ENCODE peak calls at places on chromosome 6, in ten cellular contexts. A, H, V, N, W, Q, K, M, L and D are unnamed samples.

GRCh38 chr6:169556238-169556637 is 145.6 kb downstream of the WDR27 start:
- DNase-seq in A (no peak), M (no peak), H (no peak), V (no peak), Q (no peak), N (no peak), W (no peak), L (no peak), K (no peak), D (no peak)

GRCh38 chr6:55782275-55782674 is 93.1 kb downstream of the BMP5 start:
- DNase-seq in N (no peak), M (no peak), L (no peak), V (no peak), W (no peak), A (no peak), Q (no peak), H (no peak), K (no peak), D (no peak)

GRCh38 chr6:45827952-45828530 is 187.6 kb downstream of the CLIC5 start:
- DNase-seq in V (no peak), W (no peak), Q (no peak), A (no peak), L (no peak), N (no peak), M (no peak), K (no peak), H (no peak), D (no peak)

GRCh38 chr6:36692220-36692619 is 5.4 kb upstream of the RAB44 start:
- DNase-seq in H (peak; percentile 76), W (peak; percentile 9), A (no peak), Q (no peak), N (no peak), L (peak; percentile 65), M (no peak), V (no peak), K (no peak), D (peak; percentile 80)

GRCh38 chr6:106117579-106117978 is 31.4 kb downstream of the PRDM1 start:
- DNase-seq in Q (no peak), K (no peak), V (no peak), A (no peak), W (no peak), N (no peak), M (no peak), L (no peak), H (no peak), D (peak; percentile 42)

GRCh38 chr6:132742495-132742894 is 15.2 kb downstream of the VNN2 start:
- DNase-seq in V (no peak), Q (no peak), M (no peak), H (no peak), W (no peak), N (no peak), K (no peak), L (no peak), A (no peak), D (no peak)

GRCh38 chr6:138465007-138465645 is 34.2 kb downstream of the NHSL1 start:
- DNase-seq in A (no peak), V (no peak), M (no peak), K (no peak), H (no peak), Q (peak; percentile 95), W (no peak), N (peak; percentile 97), L (no peak), D (no peak)

GRCh38 chr6:151060096-151060741 is 179.5 kb upstream of the AKAP12 start:
- DNase-seq in A (no peak), Q (peak; percentile 89), M (no peak), V (no peak), N (peak; percentile 89), H (no peak), K (no peak), L (no peak), W (peak; percentile 12), D (no peak)

GRCh38 chr6:16276991-16277981 is 38.9 kb downstream of the GMPR start:
- DNase-seq in W (peak; percentile 74), V (no peak), L (peak; percentile 58), Q (peak; percentile 92), N (peak; percentile 91), H (no peak), A (peak; percentile 79), M (peak; percentile 63), K (peak; percentile 66), D (peak; percentile 64)

GRCh38 chr6:32622545-32623401 is 14.4 kb upstream of the HLA-DQA1 start:
- DNase-seq in M (no peak), Q (peak; percentile 37), K (peak; percentile 35), A (no peak), H (peak; percentile 33), W (no peak), N (no peak), V (no peak), L (peak; percentile 37), D (peak; percentile 48)
- TF ChIP-seq CTCF in M (peak; percentile 16), Q (no peak), K (peak; percentile 63), A (peak; percentile 59), H (peak; percentile 72), W (no peak), N (peak; percentile 25), V (no peak), L (peak; percentile 20), D (peak; percentile 44)

GRCh38 chr6:135183532-135184440 is 2.7 kb downstream of the MYB start:
- DNase-seq in N (peak; percentile 35), K (peak; percentile 41), H (peak; percentile 55), L (peak; percentile 66), W (no peak), Q (peak; percentile 43), V (peak; percentile 61), M (no peak), A (no peak), D (peak; percentile 57)
- TF ChIP-seq CTCF in N (peak; percentile 84), K (peak; percentile 51), H (peak; percentile 62), L (peak; percentile 55), W (no peak), Q (peak; percentile 17), V (no peak), M (no peak), A (peak; percentile 27), D (peak; percentile 69)

GRCh38 chr6:130858498-130859160 is 31.4 kb downstream of the SMLR1 start:
- DNase-seq in W (no peak), V (no peak), H (no peak), L (no peak), A (no peak), N (no peak), M (no peak), K (no peak), Q (no peak), D (no peak)
- TF ChIP-seq CTCF in W (no peak), V (no peak), H (no peak), L (no peak), A (no peak), N (no peak), M (no peak), K (no peak), Q (no peak), D (no peak)

GRCh38 chr6:75205776-75206334 is at the start of gene COL12A1:
- DNase-seq in V (peak; percentile 91), Q (peak; percentile 99), N (peak; percentile 98), L (peak; percentile 93), K (peak; percentile 73), A (peak; percentile 96), W (peak; percentile 98), H (peak; percentile 35), M (peak; percentile 75), D (peak; percentile 29)
- TF ChIP-seq CTCF in V (peak; percentile 3), Q (peak; percentile 5), N (peak; percentile 32), L (no peak), K (no peak), A (no peak), W (peak; percentile 11), H (no peak), M (peak; percentile 24), D (no peak)

GRCh38 chr6:168072266-168072665 is 6.7 kb downstream of the FRMD1 start:
- DNase-seq in L (no peak), W (no peak), A (no peak), H (no peak), Q (no peak), N (no peak), K (no peak), M (no peak), V (no peak), D (no peak)
- TF ChIP-seq CTCF in L (no peak), W (no peak), A (no peak), H (no peak), Q (no peak), N (no peak), K (no peak), M (no peak), V (no peak), D (no peak)

GRCh38 chr6:28896505-28897392 is 27.0 kb downstream of the TRIM27 start:
- DNase-seq in V (no peak), K (peak; percentile 63), N (peak; percentile 45), H (peak; percentile 57), A (peak; percentile 60), W (peak; percentile 64), M (no peak), Q (peak; percentile 83), L (peak; percentile 61), D (peak; percentile 63)
- TF ChIP-seq CTCF in V (no peak), K (no peak), N (peak; percentile 47), H (peak; percentile 38), A (peak; percentile 49), W (peak; percentile 35), M (peak; percentile 7), Q (no peak), L (peak; percentile 28), D (no peak)

GRCh38 chr6:31663087-31663960 is 1.5 kb downstream of the GPANK1 start:
- DNase-seq in V (no peak), H (no peak), M (no peak), N (no peak), A (no peak), Q (peak; percentile 48), K (no peak), L (no peak), W (no peak), D (no peak)

GRCh38 chr6:31666337-31666960 is 569 bp downstream of the CSNK2B start:
- DNase-seq in Q (no peak), W (no peak), K (no peak), L (no peak), N (no peak), A (no peak), V (no peak), H (no peak), M (no peak), D (no peak)

GRCh38 chr6:31663961-31664789 is 622 bp downstream of the GPANK1 start:
- DNase-seq in A (peak; percentile 80), H (no peak), W (peak; percentile 63), V (no peak), K (no peak), M (no peak), Q (peak; percentile 84), L (no peak), N (peak; percentile 63), D (no peak)

GRCh38 chr6:31664790-31665500 is at the start of gene GPANK1:
- DNase-seq in V (peak; percentile 81), L (peak; percentile 94), W (peak; percentile 92), N (peak; percentile 92), H (peak; percentile 70), A (peak; percentile 96), K (peak; percentile 68), M (peak; percentile 86), Q (peak; percentile 97), D (peak; percentile 84)

GRCh38 chr6:31665501-31666336 is at the start of gene CSNK2B:
- DNase-seq in N (peak; percentile 98), K (peak; percentile 95), W (peak; percentile 99), Q (peak; percentile 98), M (peak; percentile 96), L (peak; percentile 99), V (peak; percentile 98), A (peak; percentile 99), H (peak; percentile 94), D (peak; percentile 98)
- TF ChIP-seq CTCF in N (no peak), K (no peak), W (no peak), Q (no peak), M (no peak), L (peak; percentile 15), V (no peak), A (no peak), H (no peak), D (no peak)